ENCODE peak calls at places on chromosomes 13 and 19, in seven cellular contexts. One of them, this sample, is unnamed.
A peak's percentile ranks its signal among the peaks of the same experiment; 100 is the strongest.

GRCh38 chr13:101291647-101292515 is 124.4 kb downstream of the NALCN start:
- DNase-seq in Peyer's patch: no peak
- DNase-seq in sigmoid colon: no peak
- DNase-seq in lung: no peak
- DNase-seq in neural progenitor cell: no peak
- DNase-seq in AG04450: no peak
- DNase-seq in endodermal cell: no peak
- DNase-seq in this sample: no peak

GRCh38 chr19:13705928-13706447 is 58.3 kb upstream of the MRI1 start:
- DNase-seq in neural progenitor cell: no peak
- DNase-seq in AG04450: no peak
- DNase-seq in Peyer's patch: no peak
- DNase-seq in sigmoid colon: no peak
- DNase-seq in lung: no peak
- DNase-seq in endodermal cell: no peak
- DNase-seq in this sample: no peak

GRCh38 chr19:13011653-13012389 is 16.5 kb downstream of the NFIX start:
- DNase-seq in AG04450: no peak
- DNase-seq in Peyer's patch: no peak
- DNase-seq in endodermal cell: peak; percentile 74
- DNase-seq in neural progenitor cell: no peak
- DNase-seq in sigmoid colon: no peak
- DNase-seq in lung: no peak
- DNase-seq in this sample: peak; percentile 52

GRCh38 chr19:44660081-44660480 is 11.2 kb upstream of the CEACAM19 start:
- DNase-seq in neural progenitor cell: no peak
- DNase-seq in sigmoid colon: no peak
- DNase-seq in Peyer's patch: no peak
- DNase-seq in lung: peak; percentile 72
- DNase-seq in endodermal cell: no peak
- DNase-seq in AG04450: no peak
- DNase-seq in this sample: no peak

GRCh38 chr19:54096642-54097106 is 3.9 kb downstream of the OSCAR start:
- DNase-seq in AG04450: no peak
- DNase-seq in endodermal cell: peak; percentile 77
- DNase-seq in Peyer's patch: peak; percentile 53
- DNase-seq in lung: no peak
- DNase-seq in neural progenitor cell: peak; percentile 23
- DNase-seq in sigmoid colon: peak; percentile 68
- DNase-seq in this sample: no peak

GRCh38 chr13:71677114-71677513 is 189.9 kb downstream of the DACH1 start:
- DNase-seq in Peyer's patch: no peak
- DNase-seq in sigmoid colon: no peak
- DNase-seq in AG04450: no peak
- DNase-seq in endodermal cell: no peak
- DNase-seq in lung: no peak
- DNase-seq in neural progenitor cell: no peak
- DNase-seq in this sample: no peak

GRCh38 chr13:43484432-43485225 is 302.1 kb downstream of the ENOX1 start:
- DNase-seq in Peyer's patch: no peak
- DNase-seq in lung: no peak
- DNase-seq in AG04450: no peak
- DNase-seq in neural progenitor cell: no peak
- DNase-seq in endodermal cell: no peak
- DNase-seq in sigmoid colon: no peak
- DNase-seq in this sample: no peak

GRCh38 chr13:94128430-94128829 is 351.1 kb downstream of the DCT start:
- DNase-seq in endodermal cell: no peak
- DNase-seq in AG04450: no peak
- DNase-seq in neural progenitor cell: no peak
- DNase-seq in sigmoid colon: peak; percentile 68
- DNase-seq in lung: no peak
- DNase-seq in Peyer's patch: no peak
- DNase-seq in this sample: no peak

GRCh38 chr13:50419896-50420295 is 404.7 kb downstream of the KCNRG start:
- DNase-seq in endodermal cell: no peak
- DNase-seq in Peyer's patch: no peak
- DNase-seq in sigmoid colon: no peak
- DNase-seq in neural progenitor cell: no peak
- DNase-seq in AG04450: no peak
- DNase-seq in lung: no peak
- DNase-seq in this sample: no peak

GRCh38 chr13:65063753-65064152 is 2166.4 kb downstream of the PCDH9 start:
- DNase-seq in Peyer's patch: no peak
- DNase-seq in neural progenitor cell: no peak
- DNase-seq in lung: no peak
- DNase-seq in AG04450: peak; percentile 71
- DNase-seq in sigmoid colon: no peak
- DNase-seq in endodermal cell: no peak
- DNase-seq in this sample: no peak

GRCh38 chr19:23415561-23416191 is 20.4 kb upstream of the ZNF91 start:
- DNase-seq in lung: peak; percentile 46
- DNase-seq in sigmoid colon: no peak
- DNase-seq in Peyer's patch: peak; percentile 82
- DNase-seq in endodermal cell: peak; percentile 96
- DNase-seq in AG04450: no peak
- DNase-seq in neural progenitor cell: peak; percentile 94
- DNase-seq in this sample: peak; percentile 86

GRCh38 chr19:37966211-37967072 is 59.4 kb downstream of the SIPA1L3 start:
- DNase-seq in neural progenitor cell: no peak
- DNase-seq in Peyer's patch: no peak
- DNase-seq in endodermal cell: no peak
- DNase-seq in lung: no peak
- DNase-seq in AG04450: no peak
- DNase-seq in sigmoid colon: no peak
- DNase-seq in this sample: no peak

GRCh38 chr13:31131470-31131961 is 30.2 kb downstream of the HSPH1 start:
- DNase-seq in Peyer's patch: no peak
- DNase-seq in endodermal cell: no peak
- DNase-seq in sigmoid colon: no peak
- DNase-seq in AG04450: no peak
- DNase-seq in lung: no peak
- DNase-seq in neural progenitor cell: no peak
- DNase-seq in this sample: no peak
- H3K4me3 ChIP-seq in Peyer's patch: no peak overlapping the region
- H3K4me3 ChIP-seq in endodermal cell: no peak overlapping the region
- H3K4me3 ChIP-seq in sigmoid colon: no peak overlapping the region
- H3K4me3 ChIP-seq in AG04450: no peak overlapping the region
- H3K4me3 ChIP-seq in lung: no peak overlapping the region
- H3K4me3 ChIP-seq in neural progenitor cell: no peak overlapping the region
- H3K4me3 ChIP-seq in this sample: no peak overlapping the region

GRCh38 chr19:11984986-11985385 is 20.1 kb downstream of the ZNF763 start:
- DNase-seq in endodermal cell: peak; percentile 57
- DNase-seq in Peyer's patch: no peak
- DNase-seq in AG04450: no peak
- DNase-seq in sigmoid colon: no peak
- DNase-seq in lung: no peak
- DNase-seq in neural progenitor cell: peak; percentile 68
- DNase-seq in this sample: no peak
- TF ChIP-seq CTCF in endodermal cell: peak; percentile 51
- TF ChIP-seq CTCF in Peyer's patch: no peak
- TF ChIP-seq CTCF in AG04450: peak; percentile 19
- TF ChIP-seq CTCF in sigmoid colon: peak; percentile 11
- TF ChIP-seq CTCF in lung: no peak
- TF ChIP-seq CTCF in neural progenitor cell: peak; percentile 56
- TF ChIP-seq CTCF in this sample: no peak

DNA sequence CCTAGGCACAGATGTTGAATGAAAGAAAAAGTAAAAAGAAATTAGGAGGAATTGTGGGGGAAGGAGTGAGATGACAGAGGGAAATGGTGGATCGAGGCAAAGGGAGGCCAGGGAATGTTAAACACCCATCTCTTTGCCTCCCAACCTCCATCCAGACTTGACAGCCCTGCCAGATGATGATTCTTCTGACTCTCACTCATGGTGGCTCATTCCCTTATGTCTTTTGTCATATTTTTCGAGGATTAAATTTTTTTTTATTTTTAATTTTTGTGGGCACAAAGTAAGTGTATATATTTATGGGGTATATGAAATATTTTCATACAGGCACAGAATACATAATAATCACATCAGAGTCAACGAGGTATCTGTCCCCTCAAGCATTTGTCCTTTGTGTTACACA is 42.8 kb downstream of the ADGRE1 start:
- DNase-seq in AG04450: no peak
- DNase-seq in Peyer's patch: no peak
- DNase-seq in lung: no peak
- DNase-seq in neural progenitor cell: no peak
- DNase-seq in sigmoid colon: no peak
- DNase-seq in endodermal cell: no peak
- DNase-seq in this sample: no peak
- H3K9me3 ChIP-seq in AG04450: peaks cover 55% of the 10 kb centered on the region
- H3K9me3 ChIP-seq in Peyer's patch: no peaks in the 10 kb centered on the region
- H3K9me3 ChIP-seq in lung: peaks cover 17% of the 10 kb centered on the region
- H3K9me3 ChIP-seq in neural progenitor cell: peaks cover 9% of the 10 kb centered on the region
- H3K9me3 ChIP-seq in sigmoid colon: peaks cover 4% of the 10 kb centered on the region
- H3K9me3 ChIP-seq in endodermal cell: peaks cover 51% of the 10 kb centered on the region
- H3K9me3 ChIP-seq in this sample: peaks cover 4% of the 10 kb centered on the region

GRCh38 chr19:35714601-35715354 is 3.0 kb upstream of the KMT2B start:
- DNase-seq in sigmoid colon: no peak
- DNase-seq in lung: no peak
- DNase-seq in Peyer's patch: no peak
- DNase-seq in neural progenitor cell: peak; percentile 42
- DNase-seq in AG04450: no peak
- DNase-seq in endodermal cell: peak; percentile 77
- DNase-seq in this sample: no peak
- H3K4me3 ChIP-seq in sigmoid colon: no peak overlapping the region
- H3K4me3 ChIP-seq in lung: no peak overlapping the region
- H3K4me3 ChIP-seq in Peyer's patch: peak overlapping the region; percentile 12
- H3K4me3 ChIP-seq in neural progenitor cell: no peak overlapping the region
- H3K4me3 ChIP-seq in AG04450: no peak overlapping the region
- H3K4me3 ChIP-seq in endodermal cell: no peak overlapping the region
- H3K4me3 ChIP-seq in this sample: no peak overlapping the region

DNA sequence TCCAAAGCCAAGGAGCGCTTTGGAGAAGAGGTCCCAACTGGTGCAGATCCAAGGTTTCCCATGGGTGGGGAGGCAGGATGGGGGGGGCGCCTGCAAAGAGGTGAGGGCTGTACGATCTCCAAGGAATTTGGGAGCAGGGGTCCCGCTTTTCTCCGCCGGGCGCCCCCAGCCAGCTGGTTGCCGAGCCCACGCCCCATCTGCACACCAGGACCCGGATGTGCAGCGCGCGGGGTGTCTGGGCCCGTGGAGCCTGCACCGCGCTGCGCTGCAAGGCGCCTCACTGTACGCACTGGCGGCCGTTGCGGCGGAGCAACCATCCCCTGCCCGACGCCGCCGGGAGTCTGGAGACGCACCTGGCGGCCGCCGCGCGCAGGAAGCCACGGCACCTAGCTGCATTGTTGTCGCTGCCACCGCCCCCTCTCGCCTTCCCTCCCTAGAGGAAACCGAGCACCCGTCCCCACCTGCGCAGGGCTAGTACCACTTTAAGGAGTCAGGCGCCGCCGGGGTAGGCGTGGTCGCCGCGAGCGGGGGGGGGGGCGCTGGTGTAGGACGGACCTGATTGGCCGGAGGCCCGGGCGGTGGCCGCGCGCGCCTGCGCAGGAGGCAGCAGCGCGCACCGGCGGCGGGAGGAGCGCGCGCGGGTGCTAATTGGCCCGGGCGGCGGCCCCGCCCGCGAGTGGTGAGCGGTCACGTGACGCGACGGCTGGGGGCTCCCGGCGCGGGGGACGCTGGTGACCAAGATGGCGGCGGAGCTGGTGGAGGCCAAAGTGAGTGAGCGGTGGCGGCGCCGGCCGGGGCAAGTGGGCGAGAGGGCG is at the start of gene PIAS4:
- DNase-seq in Peyer's patch: peak; percentile 98
- DNase-seq in neural progenitor cell: peak; percentile 100
- DNase-seq in AG04450: peak; percentile 69
- DNase-seq in endodermal cell: peak; percentile 99
- DNase-seq in lung: peak; percentile 93
- DNase-seq in sigmoid colon: peak; percentile 97
- DNase-seq in this sample: peak; percentile 97
- TF ChIP-seq CTCF in Peyer's patch: peak; percentile 2
- TF ChIP-seq CTCF in neural progenitor cell: peak; percentile 20
- TF ChIP-seq CTCF in AG04450: no peak
- TF ChIP-seq CTCF in endodermal cell: peak; percentile 36
- TF ChIP-seq CTCF in lung: no peak
- TF ChIP-seq CTCF in sigmoid colon: no peak
- TF ChIP-seq CTCF in this sample: no peak

GRCh38 chr19:30222993-30223865 is 149.0 kb upstream of the ZNF536 start:
- DNase-seq in lung: no peak
- DNase-seq in Peyer's patch: no peak
- DNase-seq in AG04450: no peak
- DNase-seq in sigmoid colon: peak; percentile 48
- DNase-seq in endodermal cell: peak; percentile 72
- DNase-seq in neural progenitor cell: peak; percentile 78
- DNase-seq in this sample: no peak

GRCh38 chr19:30221176-30221575 is 151.0 kb upstream of the ZNF536 start:
- DNase-seq in endodermal cell: peak; percentile 17
- DNase-seq in sigmoid colon: no peak
- DNase-seq in AG04450: no peak
- DNase-seq in Peyer's patch: no peak
- DNase-seq in neural progenitor cell: no peak
- DNase-seq in lung: no peak
- DNase-seq in this sample: no peak

GRCh38 chr19:30223866-30224688 is 148.1 kb upstream of the ZNF536 start:
- DNase-seq in endodermal cell: no peak
- DNase-seq in sigmoid colon: no peak
- DNase-seq in neural progenitor cell: no peak
- DNase-seq in lung: no peak
- DNase-seq in AG04450: no peak
- DNase-seq in Peyer's patch: no peak
- DNase-seq in this sample: no peak

GRCh38 chr19:30224689-30225606 is 147.2 kb upstream of the ZNF536 start:
- DNase-seq in Peyer's patch: no peak
- DNase-seq in sigmoid colon: peak; percentile 53
- DNase-seq in endodermal cell: peak; percentile 63
- DNase-seq in lung: no peak
- DNase-seq in neural progenitor cell: peak; percentile 64
- DNase-seq in AG04450: no peak
- DNase-seq in this sample: no peak

DNA sequence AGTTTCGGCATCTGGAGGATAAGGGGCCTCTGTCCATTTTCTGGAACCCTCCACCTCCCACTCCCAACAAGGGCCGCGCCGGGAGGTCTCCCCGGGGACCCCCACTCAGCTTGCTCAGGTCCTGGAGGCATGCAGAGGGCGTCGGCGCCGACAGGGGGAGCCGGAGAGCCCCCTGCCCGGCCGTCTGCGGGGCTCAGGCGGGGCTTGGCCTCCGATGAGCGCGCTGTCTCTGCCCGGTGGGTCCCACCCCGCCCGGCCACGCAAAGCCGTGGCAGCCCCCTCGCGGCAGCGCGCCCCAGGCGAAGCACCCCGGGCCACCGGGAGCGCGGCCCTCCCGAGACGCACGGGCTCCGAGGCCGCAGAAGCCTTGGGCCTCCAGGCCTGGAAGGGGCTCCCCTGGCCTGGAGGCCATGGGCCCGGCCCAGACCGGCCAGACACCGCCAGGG is 149.7 kb upstream of the ZNF536 start:
- DNase-seq in AG04450: no peak
- DNase-seq in endodermal cell: peak; percentile 85
- DNase-seq in lung: no peak
- DNase-seq in sigmoid colon: no peak
- DNase-seq in Peyer's patch: no peak
- DNase-seq in neural progenitor cell: peak; percentile 75
- DNase-seq in this sample: peak; percentile 31
- H3K9me3 ChIP-seq in AG04450: peaks cover 5% of the 10 kb centered on the region
- H3K9me3 ChIP-seq in endodermal cell: no peaks in the 10 kb centered on the region
- H3K9me3 ChIP-seq in lung: no peaks in the 10 kb centered on the region
- H3K9me3 ChIP-seq in sigmoid colon: no peaks in the 10 kb centered on the region
- H3K9me3 ChIP-seq in Peyer's patch: no peaks in the 10 kb centered on the region
- H3K9me3 ChIP-seq in neural progenitor cell: no peaks in the 10 kb centered on the region
- H3K9me3 ChIP-seq in this sample: no peaks in the 10 kb centered on the region

This sample was measured in mucosa of descending colon.